ENCODE peak calls at places on chromosome 9, in seven cellular contexts. One of them, this sample, is unnamed.

GRCh38 chr9:89350988-89351557 is 32.8 kb downstream of the SECISBP2 start:
- ATAC-seq in gastrocnemius medialis: peak; percentile 86
- ATAC-seq in heart left ventricle: peak; percentile 24
- ATAC-seq in activated CD8-positive, alpha-beta memory T cell treated with anti-CD3 and anti-CD28 coated beads, Interleukin-2, amount 10 ng/mL, durations not matched to agents 7 days and 5 days: no peak
- ATAC-seq in Right ventricle myocardium inferior: peak; percentile 27
- ATAC-seq in naive thymus-derived CD4-positive, alpha-beta T cell: no peak
- ATAC-seq in pancreas: no peak
- ATAC-seq in this sample: no peak

GRCh38 chr9:13524245-13524644 is 244.8 kb upstream of the MPDZ start:
- ATAC-seq in gastrocnemius medialis: no peak
- ATAC-seq in activated CD8-positive, alpha-beta memory T cell treated with anti-CD3 and anti-CD28 coated beads, Interleukin-2, amount 10 ng/mL, durations not matched to agents 7 days and 5 days: no peak
- ATAC-seq in heart left ventricle: no peak
- ATAC-seq in Right ventricle myocardium inferior: no peak
- ATAC-seq in pancreas: no peak
- ATAC-seq in naive thymus-derived CD4-positive, alpha-beta T cell: no peak
- ATAC-seq in this sample: no peak

GRCh38 chr9:86464242-86464641 is 110.0 kb upstream of the TUT7 start:
- ATAC-seq in Right ventricle myocardium inferior: no peak
- ATAC-seq in naive thymus-derived CD4-positive, alpha-beta T cell: no peak
- ATAC-seq in heart left ventricle: no peak
- ATAC-seq in pancreas: peak; percentile 71
- ATAC-seq in gastrocnemius medialis: no peak
- ATAC-seq in activated CD8-positive, alpha-beta memory T cell treated with anti-CD3 and anti-CD28 coated beads, Interleukin-2, amount 10 ng/mL, durations not matched to agents 7 days and 5 days: no peak
- ATAC-seq in this sample: no peak

GRCh38 chr9:134335490-134336173 is 9.4 kb downstream of the RXRA start:
- ATAC-seq in Right ventricle myocardium inferior: peak; percentile 69
- ATAC-seq in gastrocnemius medialis: peak; percentile 32
- ATAC-seq in heart left ventricle: peak; percentile 48
- ATAC-seq in pancreas: peak; percentile 44
- ATAC-seq in naive thymus-derived CD4-positive, alpha-beta T cell: no peak
- ATAC-seq in activated CD8-positive, alpha-beta memory T cell treated with anti-CD3 and anti-CD28 coated beads, Interleukin-2, amount 10 ng/mL, durations not matched to agents 7 days and 5 days: no peak
- ATAC-seq in this sample: no peak

GRCh38 chr9:72443855-72444254 is 77.6 kb upstream of the TMC1 start:
- ATAC-seq in gastrocnemius medialis: no peak
- ATAC-seq in naive thymus-derived CD4-positive, alpha-beta T cell: peak; percentile 80
- ATAC-seq in heart left ventricle: peak; percentile 65
- ATAC-seq in Right ventricle myocardium inferior: peak; percentile 62
- ATAC-seq in pancreas: peak; percentile 79
- ATAC-seq in activated CD8-positive, alpha-beta memory T cell treated with anti-CD3 and anti-CD28 coated beads, Interleukin-2, amount 10 ng/mL, durations not matched to agents 7 days and 5 days: peak; percentile 80
- ATAC-seq in this sample: no peak

GRCh38 chr9:83572524-83572923 is 34.3 kb upstream of the FRMD3 start:
- ATAC-seq in heart left ventricle: peak; percentile 72
- ATAC-seq in Right ventricle myocardium inferior: peak; percentile 63
- ATAC-seq in gastrocnemius medialis: peak; percentile 45
- ATAC-seq in naive thymus-derived CD4-positive, alpha-beta T cell: no peak
- ATAC-seq in activated CD8-positive, alpha-beta memory T cell treated with anti-CD3 and anti-CD28 coated beads, Interleukin-2, amount 10 ng/mL, durations not matched to agents 7 days and 5 days: no peak
- ATAC-seq in pancreas: peak; percentile 68
- ATAC-seq in this sample: no peak

GRCh38 chr9:121376214-121376830 is 6.3 kb upstream of the STOM start:
- ATAC-seq in gastrocnemius medialis: no peak
- ATAC-seq in Right ventricle myocardium inferior: no peak
- ATAC-seq in pancreas: no peak
- ATAC-seq in naive thymus-derived CD4-positive, alpha-beta T cell: no peak
- ATAC-seq in heart left ventricle: no peak
- ATAC-seq in activated CD8-positive, alpha-beta memory T cell treated with anti-CD3 and anti-CD28 coated beads, Interleukin-2, amount 10 ng/mL, durations not matched to agents 7 days and 5 days: no peak
- ATAC-seq in this sample: no peak

GRCh38 chr9:88990721-88991065 is 575 bp upstream of the S1PR3 start:
- ATAC-seq in naive thymus-derived CD4-positive, alpha-beta T cell: no peak
- ATAC-seq in activated CD8-positive, alpha-beta memory T cell treated with anti-CD3 and anti-CD28 coated beads, Interleukin-2, amount 10 ng/mL, durations not matched to agents 7 days and 5 days: no peak
- ATAC-seq in gastrocnemius medialis: no peak
- ATAC-seq in Right ventricle myocardium inferior: peak; percentile 26
- ATAC-seq in heart left ventricle: peak; percentile 57
- ATAC-seq in pancreas: peak; percentile 21
- ATAC-seq in this sample: peak; percentile 27

GRCh38 chr9:69476016-69476415 is 151.0 kb downstream of the ENTREP1 start:
- ATAC-seq in naive thymus-derived CD4-positive, alpha-beta T cell: peak; percentile 72
- ATAC-seq in heart left ventricle: no peak
- ATAC-seq in pancreas: no peak
- ATAC-seq in Right ventricle myocardium inferior: no peak
- ATAC-seq in activated CD8-positive, alpha-beta memory T cell treated with anti-CD3 and anti-CD28 coated beads, Interleukin-2, amount 10 ng/mL, durations not matched to agents 7 days and 5 days: peak; percentile 45
- ATAC-seq in gastrocnemius medialis: no peak
- ATAC-seq in this sample: no peak

GRCh38 chr9:105957830-105958229 is 263.5 kb downstream of the TMEM38B start:
- ATAC-seq in activated CD8-positive, alpha-beta memory T cell treated with anti-CD3 and anti-CD28 coated beads, Interleukin-2, amount 10 ng/mL, durations not matched to agents 7 days and 5 days: no peak
- ATAC-seq in pancreas: no peak
- ATAC-seq in naive thymus-derived CD4-positive, alpha-beta T cell: no peak
- ATAC-seq in Right ventricle myocardium inferior: no peak
- ATAC-seq in gastrocnemius medialis: no peak
- ATAC-seq in heart left ventricle: no peak
- ATAC-seq in this sample: no peak

GRCh38 chr9:92189782-92190535 is 74.7 kb upstream of the SPTLC1 start:
- ATAC-seq in pancreas: no peak
- ATAC-seq in heart left ventricle: no peak
- ATAC-seq in activated CD8-positive, alpha-beta memory T cell treated with anti-CD3 and anti-CD28 coated beads, Interleukin-2, amount 10 ng/mL, durations not matched to agents 7 days and 5 days: no peak
- ATAC-seq in naive thymus-derived CD4-positive, alpha-beta T cell: no peak
- ATAC-seq in Right ventricle myocardium inferior: no peak
- ATAC-seq in gastrocnemius medialis: no peak
- ATAC-seq in this sample: no peak

GRCh38 chr9:95174038-95174437 is 143.5 kb downstream of the FANCC start:
- ATAC-seq in pancreas: no peak
- ATAC-seq in Right ventricle myocardium inferior: no peak
- ATAC-seq in activated CD8-positive, alpha-beta memory T cell treated with anti-CD3 and anti-CD28 coated beads, Interleukin-2, amount 10 ng/mL, durations not matched to agents 7 days and 5 days: no peak
- ATAC-seq in heart left ventricle: no peak
- ATAC-seq in gastrocnemius medialis: no peak
- ATAC-seq in naive thymus-derived CD4-positive, alpha-beta T cell: no peak
- ATAC-seq in this sample: no peak

GRCh38 chr9:75869236-75869635 is 21.2 kb upstream of the PCSK5 start:
- ATAC-seq in naive thymus-derived CD4-positive, alpha-beta T cell: peak; percentile 60
- ATAC-seq in Right ventricle myocardium inferior: no peak
- ATAC-seq in gastrocnemius medialis: no peak
- ATAC-seq in pancreas: peak; percentile 46
- ATAC-seq in activated CD8-positive, alpha-beta memory T cell treated with anti-CD3 and anti-CD28 coated beads, Interleukin-2, amount 10 ng/mL, durations not matched to agents 7 days and 5 days: no peak
- ATAC-seq in heart left ventricle: peak; percentile 51
- ATAC-seq in this sample: peak; percentile 25

GRCh38 chr9:15417626-15418025 is 5.0 kb upstream of the SNAPC3 start:
- ATAC-seq in naive thymus-derived CD4-positive, alpha-beta T cell: no peak
- ATAC-seq in gastrocnemius medialis: no peak
- ATAC-seq in pancreas: no peak
- ATAC-seq in Right ventricle myocardium inferior: no peak
- ATAC-seq in heart left ventricle: no peak
- ATAC-seq in activated CD8-positive, alpha-beta memory T cell treated with anti-CD3 and anti-CD28 coated beads, Interleukin-2, amount 10 ng/mL, durations not matched to agents 7 days and 5 days: no peak
- ATAC-seq in this sample: no peak

GRCh38 chr9:3894764-3895163 is 369.0 kb upstream of the RFX3 start:
- ATAC-seq in gastrocnemius medialis: no peak
- ATAC-seq in heart left ventricle: no peak
- ATAC-seq in naive thymus-derived CD4-positive, alpha-beta T cell: no peak
- ATAC-seq in pancreas: peak; percentile 63
- ATAC-seq in Right ventricle myocardium inferior: no peak
- ATAC-seq in activated CD8-positive, alpha-beta memory T cell treated with anti-CD3 and anti-CD28 coated beads, Interleukin-2, amount 10 ng/mL, durations not matched to agents 7 days and 5 days: no peak
- ATAC-seq in this sample: no peak

GRCh38 chr9:37410969-37411785 is 11.3 kb upstream of the GRHPR start:
- ATAC-seq in heart left ventricle: peak; percentile 18
- ATAC-seq in naive thymus-derived CD4-positive, alpha-beta T cell: no peak
- ATAC-seq in Right ventricle myocardium inferior: peak; percentile 16
- ATAC-seq in pancreas: no peak
- ATAC-seq in activated CD8-positive, alpha-beta memory T cell treated with anti-CD3 and anti-CD28 coated beads, Interleukin-2, amount 10 ng/mL, durations not matched to agents 7 days and 5 days: peak; percentile 38
- ATAC-seq in gastrocnemius medialis: no peak
- ATAC-seq in this sample: no peak

GRCh38 chr9:125889122-125889523 is 141.9 kb downstream of the PBX3 start:
- ATAC-seq in heart left ventricle: peak; percentile 89
- ATAC-seq in naive thymus-derived CD4-positive, alpha-beta T cell: peak; percentile 44
- ATAC-seq in activated CD8-positive, alpha-beta memory T cell treated with anti-CD3 and anti-CD28 coated beads, Interleukin-2, amount 10 ng/mL, durations not matched to agents 7 days and 5 days: no peak
- ATAC-seq in Right ventricle myocardium inferior: peak; percentile 74
- ATAC-seq in gastrocnemius medialis: no peak
- ATAC-seq in pancreas: peak; percentile 52
- ATAC-seq in this sample: peak; percentile 67

GRCh38 chr9:14251146-14252071 is 62.5 kb downstream of the NFIB start:
- ATAC-seq in gastrocnemius medialis: peak; percentile 99
- ATAC-seq in activated CD8-positive, alpha-beta memory T cell treated with anti-CD3 and anti-CD28 coated beads, Interleukin-2, amount 10 ng/mL, durations not matched to agents 7 days and 5 days: no peak
- ATAC-seq in pancreas: peak; percentile 94
- ATAC-seq in heart left ventricle: peak; percentile 95
- ATAC-seq in Right ventricle myocardium inferior: peak; percentile 93
- ATAC-seq in naive thymus-derived CD4-positive, alpha-beta T cell: no peak
- ATAC-seq in this sample: peak; percentile 67

GRCh38 chr9:114960276-114960675 is 29.9 kb upstream of the TNFSF8 start:
- ATAC-seq in heart left ventricle: no peak
- ATAC-seq in Right ventricle myocardium inferior: no peak
- ATAC-seq in naive thymus-derived CD4-positive, alpha-beta T cell: no peak
- ATAC-seq in pancreas: no peak
- ATAC-seq in gastrocnemius medialis: no peak
- ATAC-seq in activated CD8-positive, alpha-beta memory T cell treated with anti-CD3 and anti-CD28 coated beads, Interleukin-2, amount 10 ng/mL, durations not matched to agents 7 days and 5 days: no peak
- ATAC-seq in this sample: no peak

GRCh38 chr9:77744877-77745435 is 96.8 kb upstream of the GNA14 start:
- ATAC-seq in heart left ventricle: no peak
- ATAC-seq in Right ventricle myocardium inferior: no peak
- ATAC-seq in gastrocnemius medialis: no peak
- ATAC-seq in pancreas: no peak
- ATAC-seq in activated CD8-positive, alpha-beta memory T cell treated with anti-CD3 and anti-CD28 coated beads, Interleukin-2, amount 10 ng/mL, durations not matched to agents 7 days and 5 days: no peak
- ATAC-seq in naive thymus-derived CD4-positive, alpha-beta T cell: no peak
- ATAC-seq in this sample: no peak

GRCh38 chr9:87581949-87582637 is 84.4 kb downstream of the DAPK1 start:
- ATAC-seq in naive thymus-derived CD4-positive, alpha-beta T cell: no peak
- ATAC-seq in heart left ventricle: no peak
- ATAC-seq in Right ventricle myocardium inferior: no peak
- ATAC-seq in activated CD8-positive, alpha-beta memory T cell treated with anti-CD3 and anti-CD28 coated beads, Interleukin-2, amount 10 ng/mL, durations not matched to agents 7 days and 5 days: no peak
- ATAC-seq in gastrocnemius medialis: no peak
- ATAC-seq in pancreas: peak; percentile 5
- ATAC-seq in this sample: peak; percentile 60

GRCh38 chr9:134344068-134344820 is 18.0 kb downstream of the RXRA start:
- ATAC-seq in Right ventricle myocardium inferior: peak; percentile 11
- ATAC-seq in naive thymus-derived CD4-positive, alpha-beta T cell: peak; percentile 61
- ATAC-seq in activated CD8-positive, alpha-beta memory T cell treated with anti-CD3 and anti-CD28 coated beads, Interleukin-2, amount 10 ng/mL, durations not matched to agents 7 days and 5 days: peak; percentile 76
- ATAC-seq in pancreas: no peak
- ATAC-seq in heart left ventricle: peak; percentile 2
- ATAC-seq in gastrocnemius medialis: no peak
- ATAC-seq in this sample: no peak

GRCh38 chr9:126488310-126488709 is 125.4 kb upstream of the LMX1B start:
- ATAC-seq in heart left ventricle: peak; percentile 60
- ATAC-seq in pancreas: no peak
- ATAC-seq in naive thymus-derived CD4-positive, alpha-beta T cell: no peak
- ATAC-seq in activated CD8-positive, alpha-beta memory T cell treated with anti-CD3 and anti-CD28 coated beads, Interleukin-2, amount 10 ng/mL, durations not matched to agents 7 days and 5 days: no peak
- ATAC-seq in Right ventricle myocardium inferior: no peak
- ATAC-seq in gastrocnemius medialis: no peak
- ATAC-seq in this sample: peak; percentile 69

GRCh38 chr9:114666841-114667240 is 9.2 kb upstream of the TEX53 start:
- ATAC-seq in gastrocnemius medialis: no peak
- ATAC-seq in activated CD8-positive, alpha-beta memory T cell treated with anti-CD3 and anti-CD28 coated beads, Interleukin-2, amount 10 ng/mL, durations not matched to agents 7 days and 5 days: no peak
- ATAC-seq in heart left ventricle: no peak
- ATAC-seq in pancreas: no peak
- ATAC-seq in Right ventricle myocardium inferior: no peak
- ATAC-seq in naive thymus-derived CD4-positive, alpha-beta T cell: no peak
- ATAC-seq in this sample: no peak

GRCh38 chr9:95090871-95091573 is 226.5 kb downstream of the FANCC start:
- ATAC-seq in activated CD8-positive, alpha-beta memory T cell treated with anti-CD3 and anti-CD28 coated beads, Interleukin-2, amount 10 ng/mL, durations not matched to agents 7 days and 5 days: no peak
- ATAC-seq in Right ventricle myocardium inferior: peak; percentile 15
- ATAC-seq in gastrocnemius medialis: no peak
- ATAC-seq in heart left ventricle: no peak
- ATAC-seq in pancreas: peak; percentile 7
- ATAC-seq in naive thymus-derived CD4-positive, alpha-beta T cell: peak; percentile 4
- ATAC-seq in this sample: no peak

GRCh38 chr9:35074141-35074540 is 1.7 kb upstream of the VCP start:
- ATAC-seq in pancreas: no peak
- ATAC-seq in Right ventricle myocardium inferior: no peak
- ATAC-seq in naive thymus-derived CD4-positive, alpha-beta T cell: no peak
- ATAC-seq in gastrocnemius medialis: no peak
- ATAC-seq in activated CD8-positive, alpha-beta memory T cell treated with anti-CD3 and anti-CD28 coated beads, Interleukin-2, amount 10 ng/mL, durations not matched to agents 7 days and 5 days: no peak
- ATAC-seq in heart left ventricle: no peak
- ATAC-seq in this sample: no peak

GRCh38 chr9:121754655-121755436 is 103.4 kb downstream of the DAB2IP start:
- ATAC-seq in heart left ventricle: no peak
- ATAC-seq in pancreas: no peak
- ATAC-seq in naive thymus-derived CD4-positive, alpha-beta T cell: no peak
- ATAC-seq in Right ventricle myocardium inferior: no peak
- ATAC-seq in gastrocnemius medialis: no peak
- ATAC-seq in activated CD8-positive, alpha-beta memory T cell treated with anti-CD3 and anti-CD28 coated beads, Interleukin-2, amount 10 ng/mL, durations not matched to agents 7 days and 5 days: no peak
- ATAC-seq in this sample: no peak

GRCh38 chr9:85859751-85860150 is 81.2 kb upstream of the NAA35 start:
- ATAC-seq in pancreas: no peak
- ATAC-seq in naive thymus-derived CD4-positive, alpha-beta T cell: no peak
- ATAC-seq in heart left ventricle: no peak
- ATAC-seq in activated CD8-positive, alpha-beta memory T cell treated with anti-CD3 and anti-CD28 coated beads, Interleukin-2, amount 10 ng/mL, durations not matched to agents 7 days and 5 days: no peak
- ATAC-seq in Right ventricle myocardium inferior: no peak
- ATAC-seq in gastrocnemius medialis: peak; percentile 61
- ATAC-seq in this sample: no peak